ENCODE peak calls at places on chromosomes 2 and 18, in nine cellular contexts. T is T-helper 9 cell; M is GM03348; Q is fibroblast of pulmonary artery; S is stimulated activated CD8-positive, alpha-beta memory T cell treated with anti-CD3 and anti-CD28 coated beads, Interleukin-2, amount 100 ng/mL, for 1 hour; Z is H7; R is breast epithelium; L is EL; E is NCI-H1048. F is an unnamed sample.

GRCh38 chr2:45892757-45893156 is 241.3 kb downstream of the PRKCE start:
- DNase-seq in Q (peak; percentile 63), R (no peak), Z (no peak), M (no peak), E (no peak), T (no peak), S (no peak), L (peak; percentile 5), F (no peak)

GRCh38 chr2:191051825-191052778 is 38.1 kb upstream of the STAT1 start:
- DNase-seq in R (no peak), T (no peak), E (no peak), L (peak; percentile 69), Z (peak; percentile 21), M (peak; percentile 45), Q (peak; percentile 79), S (no peak), F (no peak)

GRCh38 chr18:32922951-32923430 is 150.2 kb upstream of the KLHL14 start:
- DNase-seq in M (no peak), L (no peak), Q (no peak), Z (no peak), R (no peak), S (no peak), E (no peak), T (no peak), F (no peak)

GRCh38 chr2:3492951-3493609 is 26.3 kb downstream of the ADI1 start:
- DNase-seq in Z (peak; percentile 51), L (peak; percentile 72), Q (peak; percentile 91), T (no peak), M (peak; percentile 7), E (no peak), S (no peak), R (no peak), F (no peak)

GRCh38 chr2:26946841-26947784 is 23.3 kb upstream of the MAPRE3 start:
- DNase-seq in M (peak; percentile 52), E (no peak), T (no peak), Z (peak; percentile 60), L (peak; percentile 51), R (no peak), Q (peak; percentile 60), S (no peak), F (no peak)

GRCh38 chr2:161954103-161954502 is 119.9 kb downstream of the DPP4 start:
- DNase-seq in Z (no peak), L (no peak), S (no peak), Q (no peak), R (no peak), E (no peak), T (peak; percentile 6), M (no peak), F (peak; percentile 18)

GRCh38 chr18:70398076-70398475 is 109.2 kb downstream of the SOCS6 start:
- DNase-seq in Q (no peak), S (no peak), R (no peak), E (no peak), T (no peak), L (no peak), M (no peak), Z (no peak), F (no peak)

GRCh38 chr2:216880509-216881184 is 20.8 kb upstream of the TNP1 start:
- DNase-seq in S (no peak), E (no peak), M (no peak), Z (no peak), L (no peak), Q (no peak), R (no peak), T (no peak), F (no peak)

GRCh38 chr2:38981061-38981669 is 91.5 kb downstream of the ARHGEF33 start:
- DNase-seq in S (no peak), R (no peak), E (no peak), Z (no peak), T (no peak), Q (no peak), L (no peak), M (no peak), F (no peak)

GRCh38 chr2:133885847-133886246 is 317.6 kb upstream of the NCKAP5 start:
- DNase-seq in L (peak; percentile 39), T (no peak), Q (no peak), E (no peak), S (no peak), R (no peak), M (no peak), Z (peak; percentile 24), F (no peak)

GRCh38 chr2:1856922-1857321 is 112.6 kb upstream of the PXDN start:
- DNase-seq in M (no peak), E (no peak), Q (peak; percentile 7), L (peak; percentile 17), R (no peak), Z (no peak), T (no peak), S (no peak), F (no peak)

GRCh38 chr2:118176601-118177000 is 88.3 kb downstream of the INSIG2 start:
- DNase-seq in L (no peak), M (no peak), Q (no peak), E (no peak), S (no peak), T (no peak), R (no peak), Z (no peak), F (no peak)

GRCh38 chr2:234754126-234754525 is 197.7 kb upstream of the SH3BP4 start:
- DNase-seq in Z (no peak), T (no peak), E (no peak), L (no peak), M (no peak), Q (no peak), R (no peak), S (no peak), F (no peak)

GRCh38 chr2:3672861-3673670 is 15.1 kb downstream of the ALLC start:
- DNase-seq in M (no peak), Q (no peak), R (no peak), E (no peak), Z (no peak), S (no peak), T (no peak), L (no peak), F (no peak)

GRCh38 chr2:197024206-197024605 is 97.7 kb upstream of the PGAP1 start:
- DNase-seq in Z (no peak), R (no peak), M (no peak), Q (no peak), E (no peak), S (no peak), L (no peak), T (no peak), F (no peak)

GRCh38 chr2:183269956-183270355 is 145.7 kb downstream of the NUP35 start:
- DNase-seq in R (no peak), T (no peak), Q (peak; percentile 56), Z (no peak), E (no peak), L (peak; percentile 48), S (no peak), M (no peak), F (no peak)

GRCh38 chr2:10900216-10901109 is 11.3 kb upstream of the KCNF1 start:
- DNase-seq in T (no peak), L (peak; percentile 26), S (no peak), R (no peak), M (no peak), E (no peak), Z (no peak), Q (no peak), F (no peak)

GRCh38 chr18:55634545-55634944 is 46.6 kb upstream of the TCF4 start:
- DNase-seq in E (no peak), R (no peak), T (no peak), L (peak; percentile 84), M (peak; percentile 56), Z (no peak), Q (peak; percentile 94), S (no peak), F (no peak)

GRCh38 chr18:10049721-10050120 is 135.9 kb downstream of the VAPA start:
- DNase-seq in S (no peak), E (no peak), Z (no peak), M (peak; percentile 42), T (no peak), R (no peak), Q (peak; percentile 46), L (no peak), F (no peak)

GRCh38 chr18:54613174-54613573 is 22.1 kb downstream of the DYNAP start:
- DNase-seq in L (no peak), R (no peak), Q (no peak), T (no peak), M (no peak), Z (no peak), E (no peak), S (no peak), F (no peak)

GRCh38 chr2:23791030-23791429 is 135.9 kb downstream of the ATAD2B start:
- DNase-seq in Q (peak; percentile 89), T (no peak), L (peak; percentile 50), S (no peak), M (peak; percentile 13), R (no peak), Z (no peak), E (no peak), F (no peak)

GRCh38 chr18:56146565-56146964 is 491.8 kb downstream of the TXNL1 start:
- DNase-seq in R (no peak), L (peak; percentile 54), T (no peak), Q (no peak), Z (no peak), M (peak; percentile 20), E (no peak), S (no peak), F (no peak)

GRCh38 chr2:237364655-237365054 is 49.3 kb downstream of the COL6A3 start:
- DNase-seq in E (no peak), R (no peak), L (no peak), T (no peak), Q (no peak), Z (no peak), M (no peak), S (no peak), F (no peak)

GRCh38 chr2:165369131-165369935 is 100.2 kb upstream of the CSRNP3 start:
- DNase-seq in T (no peak), Z (no peak), Q (peak; percentile 2), M (no peak), E (no peak), S (no peak), R (peak; percentile 51), L (no peak), F (no peak)

GRCh38 chr18:75638597-75639467 is 211.3 kb upstream of the SMIM21 start:
- DNase-seq in T (no peak), E (no peak), L (peak; percentile 41), Z (peak; percentile 65), M (peak; percentile 54), Q (peak; percentile 64), S (no peak), R (no peak), F (no peak)

GRCh38 chr2:55051026-55051866 is 995 bp upstream of the RTN4 start:
- DNase-seq in T (peak; percentile 16), S (no peak), R (no peak), M (peak; percentile 87), Q (peak; percentile 98), E (no peak), Z (peak; percentile 43), L (peak; percentile 99), F (no peak)

GRCh38 chr2:159516241-159516758 is 100.0 kb downstream of the BAZ2B start:
- DNase-seq in M (peak; percentile 17), Q (peak; percentile 39), S (no peak), R (no peak), E (peak; percentile 23), L (peak; percentile 2), Z (peak; percentile 19), T (no peak), F (no peak)

GRCh38 chr2:175066411-175066810 is 61.2 kb upstream of the CHN1 start:
- DNase-seq in S (no peak), T (no peak), E (no peak), Z (no peak), R (no peak), L (no peak), M (no peak), Q (no peak), F (no peak)

GRCh38 chr2:225797394-225797793 is 397.9 kb downstream of the NYAP2 start:
- DNase-seq in Q (peak; percentile 19), S (no peak), T (no peak), R (no peak), Z (no peak), L (no peak), E (no peak), M (no peak), F (no peak)

GRCh38 chr2:102092518-102092917 is 50.0 kb upstream of the IL1R1 start:
- DNase-seq in Q (no peak), M (no peak), E (no peak), L (no peak), R (no peak), T (no peak), Z (no peak), S (no peak), F (no peak)

GRCh38 chr2:15631883-15632282 is 40.2 kb downstream of the DDX1 start:
- DNase-seq in E (no peak), T (no peak), Z (no peak), R (no peak), M (no peak), S (no peak), Q (no peak), L (no peak), F (no peak)